ENCODE peak calls at places on chromosomes 3 and 15, in six cellular contexts. A is K562, R is H1, O is SK-N-SH, W is HL-60, G is GM12878. M is an unnamed sample.

GRCh38 chr3:181805703-181806102 is 94.0 kb downstream of the SOX2 start:
- DNase-seq in W (no peak), R (no peak), G (no peak), O (no peak), A (no peak), M (no peak)

GRCh38 chr3:139830817-139831216 is 104.2 kb upstream of the CLSTN2 start:
- DNase-seq in G (no peak), R (no peak), O (peak), W (no peak), A (no peak), M (no peak)

GRCh38 chr15:52191207-52191606 is at the start of gene GNB5:
- DNase-seq in G (no peak), O (no peak), R (no peak), A (peak), W (no peak), M (no peak)

GRCh38 chr15:91469627-91470567 is 369.8 kb downstream of the SV2B start:
- DNase-seq in A (peak), G (no peak), R (no peak), W (peak), O (peak), M (no peak)

GRCh38 chr3:40701016-40701588 is 176.3 kb downstream of the ZNF621 start:
- DNase-seq in G (no peak), O (no peak), W (no peak), R (no peak), A (no peak), M (no peak)

GRCh38 chr3:140791368-140791767 is 113.5 kb downstream of the TRIM42 start:
- DNase-seq in G (no peak), A (no peak), O (no peak), R (no peak), W (no peak), M (no peak)

GRCh38 chr3:13192471-13193213 is 119.4 kb upstream of the IQSEC1 start:
- DNase-seq in W (no peak), R (no peak), G (no peak), A (peak), O (peak), M (peak)

GRCh38 chr3:177523991-177524438 is 326.7 kb upstream of the TBL1XR1 start:
- DNase-seq in G (no peak), O (no peak), A (no peak), W (no peak), R (no peak), M (peak)

GRCh38 chr15:93420477-93420876 is 331.5 kb upstream of the RGMA start:
- DNase-seq in G (no peak), W (no peak), R (no peak), A (no peak), O (no peak), M (no peak)

GRCh38 chr3:102174312-102174712 is 260.5 kb upstream of the ZPLD1 start:
- DNase-seq in A (no peak), O (no peak), W (no peak), G (no peak), R (no peak), M (no peak)

GRCh38 chr3:113952921-113953320 is 5.1 kb downstream of the ZDHHC23 start:
- DNase-seq in A (no peak), G (no peak), W (no peak), R (no peak), O (no peak), M (no peak)

GRCh38 chr15:73927476-73928240 is 1.4 kb downstream of the LOXL1 start:
- DNase-seq in A (peak), O (peak), R (peak), W (no peak), G (no peak), M (no peak)

GRCh38 chr15:56248276-56248675 is 4.6 kb upstream of the RFX7 start:
- DNase-seq in O (no peak), G (no peak), W (no peak), A (no peak), R (no peak), M (no peak)

GRCh38 chr3:45560270-45561020 is 34.1 kb upstream of the LIMD1 start:
- DNase-seq in G (no peak), R (no peak), A (no peak), O (no peak), W (no peak), M (no peak)

GRCh38 chr15:49082960-49083359 is 36.7 kb upstream of the SECISBP2L start:
- DNase-seq in O (no peak), G (no peak), W (no peak), R (no peak), A (no peak), M (no peak)

GRCh38 chr3:147393261-147393964 is 12.9 kb downstream of the ZIC4 start:
- DNase-seq in O (peak), A (peak), R (peak), W (no peak), G (no peak), M (no peak)

GRCh38 chr15:33048255-33048654 is 146.3 kb downstream of the FMN1 start:
- DNase-seq in R (no peak), A (no peak), G (no peak), W (no peak), O (no peak), M (no peak)

GRCh38 chr3:185931777-185932176 is 6.0 kb downstream of the TRA2B start:
- DNase-seq in G (no peak), R (no peak), W (no peak), O (no peak), A (no peak), M (no peak)

GRCh38 chr3:104887069-104887468 is 479.6 kb upstream of the ALCAM start:
- DNase-seq in A (no peak), W (peak), R (no peak), G (no peak), O (no peak), M (no peak)

GRCh38 chr15:99322643-99323405 is 71.5 kb downstream of the LRRC28 start:
- DNase-seq in R (no peak), A (no peak), O (no peak), G (no peak), W (no peak), M (peak)

GRCh38 chr3:150309557-150309956 is 98.5 kb upstream of the TSC22D2 start:
- DNase-seq in R (no peak), A (no peak), W (no peak), O (no peak), G (no peak), M (no peak)

GRCh38 chr3:187742351-187743171 is 2.7 kb downstream of the BCL6 start:
- DNase-seq in W (peak), O (no peak), A (peak), R (no peak), G (no peak), M (no peak)

GRCh38 chr15:64897345-64897985 is 14.2 kb upstream of the ANKDD1A start:
- DNase-seq in G (no peak), W (no peak), O (no peak), A (no peak), R (no peak), M (no peak)

GRCh38 chr3:158970006-158970405 is 168.2 kb downstream of the MFSD1 start:
- DNase-seq in W (no peak), O (no peak), A (no peak), G (no peak), R (no peak), M (no peak)

GRCh38 chr3:158977497-158977896 is 175.6 kb downstream of the MFSD1 start:
- DNase-seq in R (no peak), A (no peak), G (no peak), O (no peak), W (no peak), M (no peak)

DNA sequence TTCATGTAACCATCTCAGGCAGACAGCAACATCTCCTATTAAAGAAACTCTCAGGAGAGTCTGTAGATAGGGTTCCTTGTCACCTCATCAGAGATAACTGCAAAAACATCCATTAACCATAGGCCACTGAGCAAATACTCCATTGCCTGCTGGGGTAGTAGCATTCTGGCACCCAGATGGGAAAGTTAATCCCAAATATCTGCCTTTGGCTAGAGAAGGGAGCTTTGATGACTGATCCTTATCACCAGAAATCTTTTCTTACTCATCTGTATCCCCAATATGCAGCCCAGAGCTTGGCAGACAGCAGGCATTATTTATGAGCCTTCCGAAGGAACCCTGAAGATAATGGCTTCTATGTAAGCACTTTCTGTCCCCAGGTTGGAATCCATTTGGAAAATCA is 173.1 kb downstream of the MFSD1 start:
- DNase-seq in W (no peak), R (no peak), G (no peak), A (no peak), O (peak), M (no peak)
- TF ChIP-seq GABPA in W (no peak), R (no peak), G (no peak), A (no peak), O (no peak), M (no peak)

GRCh38 chr3:196268270-196269163 is 19.0 kb downstream of the PCYT1A start:
- DNase-seq in R (no peak), O (no peak), W (no peak), G (no peak), A (peak), M (no peak)
- TF ChIP-seq GABPA in R (no peak), O (no peak), W (no peak), G (no peak), A (no peak), M (no peak)

GRCh38 chr15:78205856-78206255 is 28.5 kb downstream of the ACSBG1 start:
- DNase-seq in O (no peak), G (no peak), W (no peak), A (no peak), R (peak), M (no peak)

GRCh38 chr15:78207110-78207458 is 27.3 kb downstream of the ACSBG1 start:
- DNase-seq in O (no peak), G (no peak), R (no peak), W (no peak), A (no peak), M (no peak)

GRCh38 chr15:78207641-78208340 is 26.6 kb downstream of the ACSBG1 start:
- DNase-seq in R (peak), O (no peak), W (no peak), A (no peak), G (no peak), M (no peak)

GRCh38 chr15:78205337-78205736 is 29.0 kb downstream of the ACSBG1 start:
- DNase-seq in A (no peak), W (no peak), G (no peak), O (no peak), R (no peak), M (no peak)

GRCh38 chr15:78206326-78207109 is 27.8 kb downstream of the ACSBG1 start:
- DNase-seq in R (peak), O (no peak), W (no peak), A (no peak), G (no peak), M (no peak)
- TF ChIP-seq GABPA in R (no peak), O (no peak), W (no peak), A (no peak), G (no peak), M (no peak)

DNA sequence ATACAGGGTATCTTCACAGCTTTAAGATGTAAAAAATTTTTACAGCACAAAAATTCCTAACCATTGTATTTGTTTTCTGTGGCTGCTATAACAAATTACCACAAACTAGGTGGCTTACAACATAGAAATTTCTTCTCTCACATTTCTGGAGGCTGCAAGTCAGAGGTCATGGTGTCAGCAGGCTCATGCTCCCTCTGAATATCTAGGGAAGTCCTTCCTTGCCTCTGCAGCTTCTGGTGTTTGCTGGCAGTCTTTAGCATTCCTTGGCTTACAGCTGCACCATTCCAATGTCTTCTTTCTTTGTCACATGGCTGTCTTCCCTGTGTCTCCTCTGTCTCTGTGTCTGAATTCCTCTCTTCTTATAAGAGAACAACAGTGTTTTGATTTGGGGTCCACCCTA is 310.2 kb upstream of the SUCLG2 start:
- DNase-seq in O (no peak), R (no peak), G (no peak), W (no peak), A (no peak), M (no peak)
- TF ChIP-seq GABPA in O (no peak), R (no peak), G (no peak), W (no peak), A (no peak), M (no peak)

GRCh38 chr15:96887730-96888129 is 557.2 kb downstream of the NR2F2 start:
- DNase-seq in O (no peak), A (no peak), R (no peak), G (no peak), W (no peak), M (no peak)
- TF ChIP-seq GABPA in O (no peak), A (no peak), R (no peak), G (no peak), W (no peak), M (no peak)

GRCh38 chr3:55557549-55557948 is 70.4 kb upstream of the WNT5A start:
- DNase-seq in G (no peak), A (no peak), R (no peak), W (no peak), O (no peak), M (no peak)

GRCh38 chr3:55556622-55557531 is 69.8 kb upstream of the WNT5A start:
- DNase-seq in W (no peak), O (no peak), G (no peak), R (no peak), A (no peak), M (no peak)

GRCh38 chr3:55555866-55556621 is 68.9 kb upstream of the WNT5A start:
- DNase-seq in R (no peak), W (no peak), A (no peak), O (no peak), G (no peak), M (no peak)

GRCh38 chr3:55559651-55560423 is 72.7 kb upstream of the WNT5A start:
- DNase-seq in W (no peak), A (no peak), R (no peak), O (no peak), G (no peak), M (no peak)

DNA sequence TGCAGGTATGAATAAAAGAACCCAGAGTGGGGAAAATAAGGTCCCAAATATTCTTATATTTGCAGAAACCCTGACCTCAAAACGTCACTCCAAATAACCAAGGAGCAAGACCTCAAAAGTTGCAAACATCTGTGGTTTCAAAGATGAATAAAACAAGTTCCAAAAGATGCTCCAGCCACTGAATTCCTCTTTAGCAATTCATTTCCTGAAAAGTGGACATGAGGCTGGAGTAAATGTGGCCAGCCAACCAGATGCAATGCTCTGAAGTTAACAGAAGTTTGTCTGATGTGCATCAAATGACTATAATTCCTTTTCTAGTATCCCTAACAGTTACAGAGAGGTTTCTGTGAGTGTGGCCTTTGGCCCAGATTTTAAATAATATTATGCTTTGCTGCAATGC is 71.2 kb upstream of the WNT5A start:
- DNase-seq in W (no peak), R (no peak), A (no peak), O (no peak), G (no peak), M (no peak)
- TF ChIP-seq GABPA in W (no peak), R (no peak), A (no peak), O (no peak), G (no peak), M (no peak)

GRCh38 chr3:10390641-10391373 is 69.9 kb upstream of the SEC13 start:
- DNase-seq in W (no peak), O (no peak), R (no peak), A (no peak), G (no peak), M (no peak)

GRCh38 chr3:10389995-10390394 is 69.1 kb upstream of the SEC13 start:
- DNase-seq in R (no peak), O (no peak), A (no peak), W (no peak), G (peak), M (no peak)

GRCh38 chr3:10389341-10389740 is 68.4 kb upstream of the SEC13 start:
- DNase-seq in R (no peak), A (no peak), G (no peak), O (no peak), W (no peak), M (no peak)

GRCh38 chr3:10386121-10386520 is 65.2 kb upstream of the SEC13 start:
- DNase-seq in A (no peak), O (no peak), W (no peak), G (no peak), R (no peak), M (no peak)

DNA sequence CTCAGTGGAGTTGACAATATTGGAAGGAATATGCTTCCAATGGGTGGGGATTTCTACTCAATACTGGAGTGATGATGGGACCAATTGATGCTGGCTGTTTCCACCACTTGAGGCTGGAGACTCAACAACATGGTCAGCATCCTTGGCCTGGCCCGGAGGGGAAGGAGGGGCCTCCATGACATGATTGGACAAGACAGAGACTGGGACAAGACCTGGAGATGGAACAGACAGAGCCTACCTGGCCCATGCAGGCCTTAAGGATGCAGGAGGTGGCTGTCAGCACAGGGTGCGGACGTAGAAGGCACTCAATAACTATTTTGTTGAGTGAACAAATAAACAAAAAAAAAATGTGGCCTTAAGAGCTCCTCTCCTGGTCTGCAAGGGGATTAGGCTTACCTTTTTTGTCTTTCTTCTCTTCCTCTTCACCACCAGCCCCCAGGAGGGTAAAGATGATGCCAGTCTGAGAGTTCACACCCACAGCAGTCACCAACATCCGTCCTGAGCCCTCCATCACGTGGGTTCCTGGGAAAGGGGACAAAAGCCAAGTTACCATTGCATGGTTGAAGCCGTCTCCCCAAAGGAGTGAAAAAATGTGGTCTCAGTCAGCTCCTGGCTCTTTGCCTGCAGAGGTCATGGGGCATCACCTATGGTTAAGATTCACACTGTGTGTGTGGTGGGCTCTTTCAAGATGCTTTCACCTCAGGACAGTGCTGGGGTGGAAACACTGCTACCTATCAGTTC is 67.1 kb upstream of the SEC13 start:
- DNase-seq in O (no peak), R (no peak), A (no peak), W (no peak), G (no peak), M (no peak)
- TF ChIP-seq GABPA in O (no peak), R (no peak), A (no peak), W (no peak), G (no peak), M (no peak)

M was measured in HepG2.